ENCODE peak calls at places on chromosomes 7 and 10, in seven cellular contexts. One of them, this sample, is unnamed.

GRCh38 chr10:85610381-85611092 is 756.1 kb downstream of the GRID1 start:
- DNase-seq in tibial artery: peak; percentile 44
- DNase-seq in SJSA1: no peak
- DNase-seq in cardiac muscle cell: no peak
- DNase-seq in mucosa of descending colon: no peak
- DNase-seq in uterus: no peak
- DNase-seq in mesendoderm: no peak
- DNase-seq in this sample: no peak

GRCh38 chr7:128835790-128836641 is 5.8 kb downstream of the FLNC start:
- DNase-seq in cardiac muscle cell: no peak
- DNase-seq in SJSA1: no peak
- DNase-seq in tibial artery: peak; percentile 73
- DNase-seq in mucosa of descending colon: no peak
- DNase-seq in mesendoderm: no peak
- DNase-seq in uterus: peak; percentile 70
- DNase-seq in this sample: peak; percentile 51

GRCh38 chr7:16918288-16918895 is 36.6 kb upstream of the AGR3 start:
- DNase-seq in tibial artery: no peak
- DNase-seq in uterus: no peak
- DNase-seq in mesendoderm: peak; percentile 52
- DNase-seq in mucosa of descending colon: no peak
- DNase-seq in cardiac muscle cell: peak; percentile 61
- DNase-seq in SJSA1: peak; percentile 59
- DNase-seq in this sample: peak; percentile 21

GRCh38 chr10:82020999-82021398 is 146.0 kb downstream of the NRG3 start:
- DNase-seq in uterus: no peak
- DNase-seq in mesendoderm: no peak
- DNase-seq in tibial artery: no peak
- DNase-seq in SJSA1: no peak
- DNase-seq in mucosa of descending colon: no peak
- DNase-seq in cardiac muscle cell: no peak
- DNase-seq in this sample: no peak

GRCh38 chr10:12638103-12638502 is 288.8 kb downstream of the CAMK1D start:
- DNase-seq in cardiac muscle cell: no peak
- DNase-seq in SJSA1: no peak
- DNase-seq in mesendoderm: peak; percentile 15
- DNase-seq in uterus: no peak
- DNase-seq in tibial artery: no peak
- DNase-seq in mucosa of descending colon: peak; percentile 83
- DNase-seq in this sample: no peak

GRCh38 chr7:92135100-92135429 is 788 bp upstream of the CYP51A1 start:
- DNase-seq in uterus: no peak
- DNase-seq in mesendoderm: no peak
- DNase-seq in mucosa of descending colon: no peak
- DNase-seq in cardiac muscle cell: peak; percentile 53
- DNase-seq in tibial artery: no peak
- DNase-seq in SJSA1: no peak
- DNase-seq in this sample: peak; percentile 12

GRCh38 chr10:127850944-127851343 is 41.8 kb downstream of the CLRN3 start:
- DNase-seq in uterus: no peak
- DNase-seq in mesendoderm: no peak
- DNase-seq in SJSA1: no peak
- DNase-seq in mucosa of descending colon: no peak
- DNase-seq in tibial artery: no peak
- DNase-seq in cardiac muscle cell: no peak
- DNase-seq in this sample: no peak

GRCh38 chr10:61731638-61732037 is 68.9 kb downstream of the CABCOCO1 start:
- DNase-seq in tibial artery: no peak
- DNase-seq in mesendoderm: no peak
- DNase-seq in mucosa of descending colon: no peak
- DNase-seq in cardiac muscle cell: no peak
- DNase-seq in SJSA1: no peak
- DNase-seq in uterus: no peak
- DNase-seq in this sample: no peak

GRCh38 chr7:43484678-43485355 is 98.1 kb upstream of the STK17A start:
- DNase-seq in tibial artery: no peak
- DNase-seq in cardiac muscle cell: peak; percentile 53
- DNase-seq in SJSA1: no peak
- DNase-seq in mesendoderm: peak; percentile 34
- DNase-seq in uterus: no peak
- DNase-seq in mucosa of descending colon: no peak
- DNase-seq in this sample: no peak

GRCh38 chr7:76282344-76283253 is 19.9 kb upstream of the HSPB1 start:
- DNase-seq in cardiac muscle cell: peak; percentile 61
- DNase-seq in SJSA1: no peak
- DNase-seq in uterus: peak; percentile 77
- DNase-seq in mesendoderm: peak; percentile 59
- DNase-seq in mucosa of descending colon: no peak
- DNase-seq in tibial artery: no peak
- DNase-seq in this sample: no peak

GRCh38 chr10:98528166-98528784 is 81.5 kb upstream of the HPS1 start:
- DNase-seq in uterus: no peak
- DNase-seq in mesendoderm: no peak
- DNase-seq in cardiac muscle cell: no peak
- DNase-seq in SJSA1: no peak
- DNase-seq in mucosa of descending colon: no peak
- DNase-seq in tibial artery: no peak
- DNase-seq in this sample: no peak

GRCh38 chr7:14095233-14095950 is 105.9 kb upstream of the ETV1 start:
- DNase-seq in cardiac muscle cell: no peak
- DNase-seq in tibial artery: no peak
- DNase-seq in uterus: no peak
- DNase-seq in mesendoderm: no peak
- DNase-seq in mucosa of descending colon: no peak
- DNase-seq in SJSA1: no peak
- DNase-seq in this sample: no peak

GRCh38 chr7:31991846-31992245 is 78.4 kb downstream of the PDE1C start:
- DNase-seq in mesendoderm: no peak
- DNase-seq in tibial artery: no peak
- DNase-seq in uterus: no peak
- DNase-seq in SJSA1: no peak
- DNase-seq in mucosa of descending colon: no peak
- DNase-seq in cardiac muscle cell: no peak
- DNase-seq in this sample: no peak

GRCh38 chr10:98267894-98268693 is at the start of gene LOXL4:
- DNase-seq in uterus: peak; percentile 62
- DNase-seq in tibial artery: no peak
- DNase-seq in cardiac muscle cell: peak; percentile 47
- DNase-seq in mucosa of descending colon: peak; percentile 48
- DNase-seq in SJSA1: no peak
- DNase-seq in mesendoderm: no peak
- DNase-seq in this sample: peak; percentile 50

GRCh38 chr7:100620804-100621203 is 8.5 kb downstream of the MOSPD3 start:
- DNase-seq in mucosa of descending colon: no peak
- DNase-seq in SJSA1: no peak
- DNase-seq in tibial artery: no peak
- DNase-seq in uterus: no peak
- DNase-seq in mesendoderm: no peak
- DNase-seq in cardiac muscle cell: no peak
- DNase-seq in this sample: no peak

GRCh38 chr7:44155191-44156185 is 14.4 kb upstream of the MYL7 start:
- DNase-seq in uterus: no peak
- DNase-seq in cardiac muscle cell: no peak
- DNase-seq in mucosa of descending colon: no peak
- DNase-seq in SJSA1: no peak
- DNase-seq in mesendoderm: no peak
- DNase-seq in tibial artery: peak; percentile 53
- DNase-seq in this sample: no peak

GRCh38 chr10:97852277-97852676 is 2.6 kb downstream of the GOLGA7B start:
- DNase-seq in uterus: no peak
- DNase-seq in mucosa of descending colon: no peak
- DNase-seq in cardiac muscle cell: no peak
- DNase-seq in SJSA1: no peak
- DNase-seq in tibial artery: no peak
- DNase-seq in mesendoderm: no peak
- DNase-seq in this sample: no peak

GRCh38 chr7:27423290-27423689 is 180.7 kb downstream of the EVX1 start:
- DNase-seq in cardiac muscle cell: no peak
- DNase-seq in uterus: peak; percentile 66
- DNase-seq in SJSA1: no peak
- DNase-seq in mesendoderm: no peak
- DNase-seq in tibial artery: no peak
- DNase-seq in mucosa of descending colon: peak; percentile 78
- DNase-seq in this sample: no peak

GRCh38 chr10:42769653-42770052 is 12.9 kb upstream of the BMS1 start:
- DNase-seq in mesendoderm: no peak
- DNase-seq in SJSA1: no peak
- DNase-seq in tibial artery: no peak
- DNase-seq in uterus: no peak
- DNase-seq in cardiac muscle cell: no peak
- DNase-seq in mucosa of descending colon: peak; percentile 72
- DNase-seq in this sample: no peak

DNA sequence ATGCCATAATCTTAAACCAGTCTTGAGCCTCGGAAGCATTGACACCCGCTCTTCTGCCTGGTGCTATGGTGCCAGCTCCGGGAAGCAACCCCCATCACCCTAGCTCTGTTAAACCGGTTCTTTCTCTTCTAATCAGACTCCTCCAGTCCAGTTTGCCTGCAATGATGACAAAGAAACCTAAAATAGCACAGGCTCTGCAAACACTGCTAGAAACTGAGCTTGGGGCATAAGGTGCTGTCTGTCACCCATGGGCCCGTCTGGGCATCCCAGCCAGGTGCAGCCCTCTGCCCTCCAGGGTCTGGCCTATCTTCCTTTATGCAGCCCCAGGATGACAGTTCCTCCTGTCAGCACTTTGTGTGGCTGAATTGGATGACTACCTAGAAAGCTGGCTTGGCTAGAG is 14.2 kb upstream of the CAMK2G start:
- DNase-seq in uterus: no peak
- DNase-seq in SJSA1: no peak
- DNase-seq in cardiac muscle cell: no peak
- DNase-seq in mucosa of descending colon: no peak
- DNase-seq in mesendoderm: no peak
- DNase-seq in tibial artery: no peak
- DNase-seq in this sample: no peak
- H3K4me1 ChIP-seq in uterus: peaks cover 20% of the 10 kb centered on the region
- H3K4me1 ChIP-seq in SJSA1: peaks cover 68% of the 10 kb centered on the region
- H3K4me1 ChIP-seq in cardiac muscle cell: peaks cover 18% of the 10 kb centered on the region
- H3K4me1 ChIP-seq in mucosa of descending colon: peaks cover 4% of the 10 kb centered on the region
- H3K4me1 ChIP-seq in mesendoderm: peaks cover 7% of the 10 kb centered on the region
- H3K4me1 ChIP-seq in tibial artery: peaks cover 34% of the 10 kb centered on the region
- H3K4me1 ChIP-seq in this sample: peaks cover 33% of the 10 kb centered on the region

DNA sequence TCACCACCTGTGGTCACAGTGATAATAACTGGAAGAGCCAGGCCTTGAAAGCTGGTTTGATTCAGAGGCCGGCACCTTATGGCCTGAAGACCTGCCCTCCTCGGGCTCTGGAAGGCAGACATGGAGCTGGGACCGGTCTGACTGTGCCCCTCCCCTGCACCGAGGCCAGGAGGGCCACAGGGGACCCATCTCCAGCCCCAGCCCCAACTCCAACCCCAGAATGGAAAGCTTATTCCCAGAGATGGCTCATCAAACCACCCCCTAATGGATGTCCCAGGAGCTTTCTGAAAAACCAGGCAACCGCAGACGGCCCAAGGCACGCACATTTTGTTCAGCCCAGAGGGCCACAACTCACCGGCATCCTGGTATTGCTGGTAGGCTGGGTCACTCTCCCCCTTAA is 16.8 kb downstream of the PDIA4 start:
- DNase-seq in cardiac muscle cell: no peak
- DNase-seq in tibial artery: no peak
- DNase-seq in mesendoderm: no peak
- DNase-seq in mucosa of descending colon: no peak
- DNase-seq in uterus: no peak
- DNase-seq in SJSA1: no peak
- DNase-seq in this sample: no peak
- H3K36me3 ChIP-seq in cardiac muscle cell: peaks cover 77% of the 10 kb centered on the region
- H3K36me3 ChIP-seq in tibial artery: peaks cover 81% of the 10 kb centered on the region
- H3K36me3 ChIP-seq in mesendoderm: peaks cover 47% of the 10 kb centered on the region
- H3K36me3 ChIP-seq in mucosa of descending colon: peaks cover 8% of the 10 kb centered on the region
- H3K36me3 ChIP-seq in uterus: no peaks in the 10 kb centered on the region
- H3K36me3 ChIP-seq in SJSA1: peaks cover 86% of the 10 kb centered on the region
- H3K36me3 ChIP-seq in this sample: peaks cover 95% of the 10 kb centered on the region

GRCh38 chr7:519974-520458 is 370 bp upstream of the PDGFA start:
- DNase-seq in mesendoderm: peak; percentile 80
- DNase-seq in uterus: peak; percentile 66
- DNase-seq in cardiac muscle cell: peak; percentile 75
- DNase-seq in SJSA1: peak; percentile 80
- DNase-seq in tibial artery: peak; percentile 88
- DNase-seq in mucosa of descending colon: no peak
- DNase-seq in this sample: peak; percentile 57

GRCh38 chr7:521221-522070 is 1.8 kb upstream of the PDGFA start:
- DNase-seq in mucosa of descending colon: no peak
- DNase-seq in tibial artery: peak; percentile 87
- DNase-seq in mesendoderm: peak; percentile 45
- DNase-seq in cardiac muscle cell: peak; percentile 53
- DNase-seq in SJSA1: no peak
- DNase-seq in uterus: peak; percentile 69
- DNase-seq in this sample: peak; percentile 84

GRCh38 chr7:522071-522937 is 2.7 kb upstream of the PDGFA start:
- DNase-seq in uterus: peak; percentile 47
- DNase-seq in tibial artery: no peak
- DNase-seq in SJSA1: no peak
- DNase-seq in cardiac muscle cell: peak; percentile 81
- DNase-seq in mesendoderm: peak; percentile 51
- DNase-seq in mucosa of descending colon: no peak
- DNase-seq in this sample: peak; percentile 78

GRCh38 chr7:519429-519973 is at the start of gene PDGFA:
- DNase-seq in mesendoderm: peak; percentile 39
- DNase-seq in SJSA1: no peak
- DNase-seq in uterus: peak; percentile 50
- DNase-seq in mucosa of descending colon: no peak
- DNase-seq in cardiac muscle cell: peak; percentile 74
- DNase-seq in tibial artery: no peak
- DNase-seq in this sample: no peak

DNA sequence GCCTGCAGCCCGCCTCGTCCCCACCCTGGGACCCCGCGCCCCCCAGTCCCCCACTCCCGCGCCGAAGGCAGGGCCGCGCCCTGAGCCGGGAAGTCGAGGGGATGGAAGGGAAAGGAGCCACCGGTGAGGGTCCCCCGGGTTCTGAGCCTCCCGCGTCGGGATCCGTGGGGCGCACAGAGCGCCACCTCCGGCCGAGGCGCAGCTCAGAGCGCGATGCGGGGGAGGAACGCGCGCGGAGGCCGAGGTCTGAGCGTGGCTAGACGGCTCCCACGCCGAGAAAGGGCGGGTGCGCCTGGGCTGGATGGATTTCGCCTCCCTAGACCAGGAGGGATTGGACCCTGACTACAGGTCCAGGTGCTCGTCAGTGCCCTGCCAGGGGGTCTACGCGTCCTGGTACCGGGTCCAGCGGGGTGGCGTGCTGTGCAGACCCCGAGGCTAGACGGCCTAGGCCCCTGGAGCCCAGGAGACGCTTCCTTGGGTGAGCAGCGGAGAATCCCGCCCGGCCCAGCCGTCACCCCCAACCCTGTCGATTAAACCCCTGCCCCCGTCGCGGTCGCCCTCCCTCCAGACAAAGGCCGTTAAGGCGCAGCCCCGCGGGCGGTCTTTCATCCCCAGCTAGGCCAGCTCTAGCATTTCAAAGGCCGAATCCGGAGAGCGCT is 986 bp upstream of the PDGFA start:
- DNase-seq in tibial artery: no peak
- DNase-seq in mesendoderm: peak; percentile 21
- DNase-seq in SJSA1: no peak
- DNase-seq in mucosa of descending colon: no peak
- DNase-seq in uterus: peak; percentile 56
- DNase-seq in cardiac muscle cell: no peak
- DNase-seq in this sample: no peak
- H3K4me3 ChIP-seq in tibial artery: peak overlapping the region; percentile 89
- H3K4me3 ChIP-seq in mesendoderm: no peak overlapping the region
- H3K4me3 ChIP-seq in SJSA1: no peak overlapping the region
- H3K4me3 ChIP-seq in mucosa of descending colon: no peak overlapping the region
- H3K4me3 ChIP-seq in uterus: peak overlapping the region; percentile 23
- H3K4me3 ChIP-seq in cardiac muscle cell: peak overlapping the region; percentile 31
- H3K4me3 ChIP-seq in this sample: peak overlapping the region; percentile 85

GRCh38 chr10:102656791-102657371 is 12.6 kb downstream of the TRIM8 start:
- DNase-seq in tibial artery: no peak
- DNase-seq in mucosa of descending colon: no peak
- DNase-seq in cardiac muscle cell: no peak
- DNase-seq in SJSA1: no peak
- DNase-seq in uterus: no peak
- DNase-seq in mesendoderm: no peak
- DNase-seq in this sample: no peak
- H3K4me1 ChIP-seq in tibial artery: peaks cover 9% of the 10 kb centered on the region
- H3K4me1 ChIP-seq in mucosa of descending colon: peaks cover 33% of the 10 kb centered on the region
- H3K4me1 ChIP-seq in cardiac muscle cell: peaks cover 3% of the 10 kb centered on the region
- H3K4me1 ChIP-seq in SJSA1: peaks cover 15% of the 10 kb centered on the region
- H3K4me1 ChIP-seq in uterus: no peaks in the 10 kb centered on the region
- H3K4me1 ChIP-seq in mesendoderm: no peaks in the 10 kb centered on the region
- H3K4me1 ChIP-seq in this sample: peaks cover 21% of the 10 kb centered on the region